ENCODE peak calls at places on chromosomes 1 and 21, in four cellular contexts. One of them, this sample, is unnamed.

GRCh38 chr1:162388083-162388594 is 6.6 kb downstream of the C1orf226 start:
- DNase-seq in GM06990: no peak
- DNase-seq in thoracic aorta: no peak
- DNase-seq in heart right ventricle: no peak
- DNase-seq in this sample: no peak

GRCh38 chr1:26784023-26784871 is 3.5 kb upstream of the PIGV start:
- DNase-seq in heart right ventricle: peak; percentile 89
- DNase-seq in thoracic aorta: no peak
- DNase-seq in GM06990: no peak
- DNase-seq in this sample: no peak

GRCh38 chr1:81824759-81825158 is 24.0 kb downstream of the ADGRL2 start:
- DNase-seq in thoracic aorta: no peak
- DNase-seq in heart right ventricle: no peak
- DNase-seq in GM06990: no peak
- DNase-seq in this sample: no peak

GRCh38 chr1:77514871-77515776 is 167.3 kb downstream of the ZZZ3 start:
- DNase-seq in GM06990: no peak
- DNase-seq in heart right ventricle: peak; percentile 40
- DNase-seq in thoracic aorta: no peak
- DNase-seq in this sample: no peak

GRCh38 chr1:46530311-46530710 is 21.1 kb downstream of the KNCN start:
- DNase-seq in GM06990: no peak
- DNase-seq in thoracic aorta: no peak
- DNase-seq in heart right ventricle: no peak
- DNase-seq in this sample: no peak

GRCh38 chr1:244361764-244362473 is 89.8 kb downstream of the ADSS2 start:
- DNase-seq in thoracic aorta: no peak
- DNase-seq in heart right ventricle: no peak
- DNase-seq in GM06990: no peak
- DNase-seq in this sample: no peak

GRCh38 chr21:14589855-14590563 is 43.9 kb upstream of the SAMSN1 start:
- DNase-seq in GM06990: peak; percentile 66
- DNase-seq in thoracic aorta: no peak
- DNase-seq in heart right ventricle: no peak
- DNase-seq in this sample: no peak

GRCh38 chr1:9438431-9439073 is 100.7 kb upstream of the SLC25A33 start:
- DNase-seq in GM06990: no peak
- DNase-seq in heart right ventricle: peak; percentile 32
- DNase-seq in thoracic aorta: peak; percentile 59
- DNase-seq in this sample: no peak

GRCh38 chr1:230277201-230277771 is 148.8 kb downstream of the PGBD5 start:
- DNase-seq in heart right ventricle: no peak
- DNase-seq in GM06990: no peak
- DNase-seq in thoracic aorta: no peak
- DNase-seq in this sample: no peak

GRCh38 chr1:51331206-51332100 is 1.1 kb upstream of the TTC39A start:
- DNase-seq in thoracic aorta: no peak
- DNase-seq in heart right ventricle: peak; percentile 30
- DNase-seq in GM06990: no peak
- DNase-seq in this sample: no peak

DNA sequence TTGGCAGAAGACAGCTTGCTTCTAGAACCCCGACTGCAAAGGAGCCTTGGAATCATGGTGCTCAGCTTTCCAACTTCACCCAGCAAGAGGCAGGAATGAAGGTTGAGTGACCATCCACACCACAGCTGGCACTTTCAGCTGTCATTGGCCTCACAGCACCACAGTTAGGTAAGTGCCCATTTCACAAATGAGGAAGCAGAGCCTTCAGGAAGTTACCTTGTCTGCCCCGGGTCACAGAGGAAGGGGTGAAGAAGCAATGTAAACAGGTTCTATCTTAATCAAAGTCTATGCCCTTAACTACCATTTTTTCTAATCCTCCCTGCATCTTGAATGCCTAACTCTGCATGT is 156.0 kb downstream of the GLUL start:
- DNase-seq in GM06990: no peak
- DNase-seq in thoracic aorta: no peak
- DNase-seq in heart right ventricle: no peak
- DNase-seq in this sample: no peak
- H3K27me3 ChIP-seq in GM06990: no peaks in the 10 kb centered on the region
- H3K27me3 ChIP-seq in thoracic aorta: no peaks in the 10 kb centered on the region
- H3K27me3 ChIP-seq in heart right ventricle: no peaks in the 10 kb centered on the region
- H3K27me3 ChIP-seq in this sample: no peaks in the 10 kb centered on the region

GRCh38 chr1:113834716-113835115 is 22.4 kb upstream of the RSBN1 start:
- DNase-seq in thoracic aorta: no peak
- DNase-seq in heart right ventricle: no peak
- DNase-seq in GM06990: no peak
- DNase-seq in this sample: no peak

GRCh38 chr1:113830039-113830438 is 17.8 kb upstream of the RSBN1 start:
- DNase-seq in GM06990: no peak
- DNase-seq in heart right ventricle: no peak
- DNase-seq in thoracic aorta: no peak
- DNase-seq in this sample: no peak

GRCh38 chr1:113836534-113836933 is 24.3 kb upstream of the RSBN1 start:
- DNase-seq in heart right ventricle: no peak
- DNase-seq in thoracic aorta: no peak
- DNase-seq in GM06990: no peak
- DNase-seq in this sample: no peak

GRCh38 chr1:113835686-113836290 is 23.5 kb upstream of the RSBN1 start:
- DNase-seq in GM06990: no peak
- DNase-seq in thoracic aorta: no peak
- DNase-seq in heart right ventricle: no peak
- DNase-seq in this sample: no peak
- TF ChIP-seq CTCF in GM06990: peak; percentile 17
- TF ChIP-seq CTCF in thoracic aorta: peak; percentile 62
- TF ChIP-seq CTCF in heart right ventricle: peak; percentile 78
- TF ChIP-seq CTCF in this sample: peak; percentile 43

GRCh38 chr1:33306561-33307493 is 14.1 kb downstream of the A3GALT2 start:
- DNase-seq in thoracic aorta: no peak
- DNase-seq in GM06990: no peak
- DNase-seq in heart right ventricle: no peak
- DNase-seq in this sample: no peak
- H3K4me3 ChIP-seq in thoracic aorta: peak overlapping the region; percentile 60
- H3K4me3 ChIP-seq in GM06990: no peak overlapping the region
- H3K4me3 ChIP-seq in heart right ventricle: peak overlapping the region; percentile 43
- H3K4me3 ChIP-seq in this sample: peak overlapping the region; percentile 56

DNA sequence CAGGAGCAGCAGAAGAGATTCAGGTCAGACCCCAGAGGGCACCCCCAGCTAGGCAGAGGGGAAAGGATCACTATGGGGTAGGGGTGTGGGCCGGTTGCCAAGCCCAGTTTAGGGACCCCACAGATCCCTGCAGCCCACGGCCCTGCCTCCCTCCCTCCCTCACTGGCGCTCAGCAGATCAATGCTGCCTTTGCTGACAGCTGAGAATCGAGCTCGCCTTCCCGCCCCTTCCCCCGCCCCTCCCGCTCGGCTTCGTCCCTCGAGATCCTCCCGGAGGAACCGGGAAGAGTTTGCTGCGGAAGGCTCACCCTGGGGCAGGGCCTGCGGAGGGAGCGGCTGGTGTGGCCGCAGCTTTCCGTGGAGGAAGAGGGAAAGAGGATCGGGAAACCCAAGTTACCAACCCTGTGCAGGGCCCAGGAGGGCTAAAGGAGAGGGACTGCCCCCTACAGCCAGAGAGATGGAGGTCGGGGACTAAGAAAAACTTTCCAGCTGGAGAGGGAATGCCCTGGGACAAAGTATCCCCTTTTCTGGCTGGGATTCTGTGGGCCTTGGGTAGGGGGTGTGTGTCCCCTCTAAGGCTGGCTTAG is 1.1 kb upstream of the KCNQ4 start:
- DNase-seq in GM06990: no peak
- DNase-seq in thoracic aorta: no peak
- DNase-seq in heart right ventricle: peak; percentile 25
- DNase-seq in this sample: no peak
- H3K27me3 ChIP-seq in GM06990: no peaks in the 10 kb centered on the region
- H3K27me3 ChIP-seq in thoracic aorta: no peaks in the 10 kb centered on the region
- H3K27me3 ChIP-seq in heart right ventricle: no peaks in the 10 kb centered on the region
- H3K27me3 ChIP-seq in this sample: no peaks in the 10 kb centered on the region

DNA sequence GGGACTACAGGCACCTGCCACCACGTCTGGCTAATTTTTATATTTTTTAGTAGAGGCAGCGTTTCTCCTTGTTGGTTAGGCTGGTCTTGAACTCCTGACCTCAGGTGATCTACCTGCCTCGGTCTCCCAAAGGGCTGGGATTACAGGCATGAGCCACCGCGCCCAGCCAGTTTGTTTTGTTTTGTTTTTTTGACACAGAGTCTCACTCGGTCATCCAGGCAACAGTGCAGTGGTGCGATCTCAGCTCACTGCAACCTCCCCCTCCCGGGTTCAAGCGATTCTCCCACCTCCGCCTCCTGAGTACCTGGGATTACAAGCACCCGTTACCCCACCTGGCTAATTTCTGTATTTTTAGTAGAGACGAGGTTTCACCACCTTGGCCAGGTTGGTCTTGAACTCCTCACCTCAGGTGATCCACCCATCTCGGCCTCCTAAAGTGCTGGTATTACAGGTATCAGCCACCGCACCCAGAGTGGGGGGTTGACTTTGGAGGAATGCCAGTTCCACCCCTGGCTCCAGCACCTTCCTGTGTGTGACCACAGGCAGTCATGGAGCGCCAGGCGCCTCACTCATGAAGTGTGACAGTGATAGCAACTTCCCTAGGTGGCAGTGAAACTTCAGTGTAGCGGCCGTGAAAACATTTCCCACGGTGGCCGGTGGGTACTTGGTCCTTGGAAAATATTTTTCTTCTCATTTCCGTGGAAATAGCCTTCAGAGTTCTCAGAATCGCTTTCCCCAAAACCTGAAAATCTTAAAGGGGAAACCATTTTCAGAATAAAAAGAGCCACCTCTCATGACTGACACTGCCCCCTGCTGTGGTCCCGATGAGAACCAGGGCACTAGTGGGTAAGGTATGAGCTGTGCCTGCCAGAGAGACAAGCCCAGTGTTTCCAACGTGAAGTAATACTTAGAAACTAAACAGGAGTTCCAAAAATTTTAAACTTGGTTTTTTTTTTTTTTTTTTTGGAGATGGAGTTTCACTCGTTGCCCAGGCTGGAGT is 48.6 kb downstream of the WDR4 start:
- DNase-seq in GM06990: no peak
- DNase-seq in thoracic aorta: no peak
- DNase-seq in heart right ventricle: no peak
- DNase-seq in this sample: no peak
- TF ChIP-seq CTCF in GM06990: peak; percentile 17
- TF ChIP-seq CTCF in thoracic aorta: no peak
- TF ChIP-seq CTCF in heart right ventricle: peak; percentile 13
- TF ChIP-seq CTCF in this sample: no peak

This sample was measured in esophagus squamous epithelium.